ENCODE peak calls at places on chromosomes 13 and 19, in ten cellular contexts. K is adipocyte; V is SK-N-SH; I is pancreas; R is CD8-positive, alpha-beta T cell; Y is esophagus squamous epithelium; N is H1; B is ascending aorta; C is stomach; Q is CD8-positive, alpha-beta memory T cell. H is an unnamed sample.

GRCh38 chr19:4414144-4414799 is 11.8 kb downstream of the CHAF1A start:
- DNase-seq in K (peak; percentile 28), V (no peak), I (no peak), R (no peak), Y (no peak), N (no peak), B (no peak), C (no peak), Q (no peak), H (peak; percentile 41)

GRCh38 chr19:53849237-53849676 is 18.4 kb upstream of the MYADM start:
- DNase-seq in K (peak; percentile 29), V (no peak), I (no peak), R (no peak), Y (no peak), N (no peak), B (no peak), C (no peak), Q (no peak), H (no peak)

GRCh38 chr13:30346159-30346788 is 38.9 kb upstream of the KATNAL1 start:
- DNase-seq in K (no peak), V (no peak), I (no peak), R (peak; percentile 65), Y (no peak), N (no peak), B (no peak), C (peak; percentile 59), Q (peak; percentile 74), H (no peak)

GRCh38 chr13:19845758-19846157 is 17.7 kb downstream of the ZMYM5 start:
- DNase-seq in K (peak; percentile 93), V (peak; percentile 32), I (no peak), R (no peak), Y (no peak), N (no peak), B (no peak), C (no peak), Q (no peak), H (peak; percentile 98)

GRCh38 chr19:32543107-32543900 is 37.7 kb upstream of the PDCD5 start:
- DNase-seq in K (no peak), V (no peak), I (no peak), R (no peak), Y (no peak), N (no peak), B (no peak), C (no peak), Q (no peak), H (peak; percentile 2)

GRCh38 chr13:91659583-91660415 is 261.4 kb downstream of the GPC5 start:
- DNase-seq in K (no peak), V (no peak), I (no peak), R (no peak), Y (no peak), N (no peak), B (no peak), C (no peak), Q (no peak), H (no peak)

GRCh38 chr19:43798026-43798545 is 4.2 kb downstream of the LYPD5 start:
- DNase-seq in K (no peak), V (no peak), I (no peak), R (no peak), Y (no peak), N (no peak), B (no peak), C (no peak), Q (no peak), H (no peak)

GRCh38 chr19:47540748-47541147 is 25.9 kb upstream of the NAPA start:
- DNase-seq in K (peak; percentile 57), V (no peak), I (no peak), R (no peak), Y (no peak), N (no peak), B (no peak), C (no peak), Q (no peak), H (peak; percentile 11)

GRCh38 chr19:43966079-43966694 is 15.2 kb downstream of the ZNF221 start:
- DNase-seq in K (no peak), V (no peak), I (no peak), R (no peak), Y (no peak), N (no peak), B (no peak), C (no peak), Q (no peak), H (no peak)

GRCh38 chr19:39104104-39104708 is 20.0 kb downstream of the ACP7 start:
- DNase-seq in K (no peak), V (peak; percentile 58), I (no peak), R (no peak), Y (no peak), N (no peak), B (no peak), C (no peak), Q (no peak), H (no peak)

GRCh38 chr13:39565036-39565949 is 37.7 kb downstream of the LHFPL6 start:
- DNase-seq in K (peak; percentile 87), V (no peak), I (no peak), R (no peak), Y (no peak), N (no peak), B (no peak), C (no peak), Q (no peak), H (peak; percentile 87)

GRCh38 chr19:34353546-34353945 is 11.4 kb upstream of the GPI start:
- DNase-seq in K (no peak), V (no peak), I (no peak), R (no peak), Y (no peak), N (no peak), B (no peak), C (no peak), Q (no peak), H (no peak)
- H3K36me3 ChIP-seq in K (peaks cover 49% of the 10 kb centered on the region), V (peaks cover 7% of the 10 kb centered on the region), I (no peaks in the 10 kb centered on the region), R (no peaks in the 10 kb centered on the region), Y (peaks cover 25% of the 10 kb centered on the region), N (no peaks in the 10 kb centered on the region), B (peaks cover 55% of the 10 kb centered on the region), C (peaks cover 12% of the 10 kb centered on the region), Q (peaks cover 3% of the 10 kb centered on the region), H (peaks cover 3% of the 10 kb centered on the region)

GRCh38 chr19:1756264-1756663 is 3.0 kb downstream of the ONECUT3 start:
- DNase-seq in K (no peak), V (no peak), I (peak; percentile 30), R (no peak), Y (no peak), N (no peak), B (no peak), C (no peak), Q (no peak), H (no peak)
- H3K27me3 ChIP-seq in K (peaks cover 55% of the 10 kb centered on the region), V (peaks cover 86% of the 10 kb centered on the region), I (peaks cover 16% of the 10 kb centered on the region), R (peaks cover 46% of the 10 kb centered on the region), Y (peaks cover 100% of the 10 kb centered on the region), N (peaks cover 99% of the 10 kb centered on the region), B (peaks cover 43% of the 10 kb centered on the region), C (peaks cover 64% of the 10 kb centered on the region), Q (peaks cover 53% of the 10 kb centered on the region), H (peaks cover 57% of the 10 kb centered on the region)

GRCh38 chr19:1969176-1970002 is 28.4 kb downstream of the CSNK1G2 start:
- DNase-seq in K (no peak), V (no peak), I (no peak), R (no peak), Y (no peak), N (no peak), B (no peak), C (no peak), Q (no peak), H (no peak)

GRCh38 chr19:1970003-1970805 is 29.2 kb downstream of the CSNK1G2 start:
- DNase-seq in K (no peak), V (no peak), I (no peak), R (no peak), Y (no peak), N (no peak), B (no peak), C (no peak), Q (no peak), H (no peak)

GRCh38 chr19:1968279-1969175 is 27.6 kb downstream of the CSNK1G2 start:
- DNase-seq in K (no peak), V (peak; percentile 86), I (peak; percentile 70), R (no peak), Y (no peak), N (no peak), B (no peak), C (no peak), Q (no peak), H (no peak)

GRCh38 chr19:1970806-1971502 is 30.0 kb downstream of the CSNK1G2 start:
- DNase-seq in K (no peak), V (no peak), I (no peak), R (no peak), Y (no peak), N (no peak), B (no peak), C (no peak), Q (no peak), H (no peak)

GRCh38 chr19:1967087-1967608 is 26.2 kb downstream of the CSNK1G2 start:
- DNase-seq in K (no peak), V (no peak), I (peak; percentile 75), R (peak; percentile 36), Y (no peak), N (no peak), B (no peak), C (no peak), Q (peak; percentile 58), H (no peak)
- H3K4me3 ChIP-seq in K (no peak overlapping the region), V (no peak overlapping the region), I (no peak overlapping the region), R (no peak overlapping the region), Y (no peak overlapping the region), N (no peak overlapping the region), B (no peak overlapping the region), C (no peak overlapping the region), Q (peak overlapping the region; percentile 26), H (no peak overlapping the region)

GRCh38 chr19:14410054-14410774 is 8.9 kb downstream of the DDX39A start:
- DNase-seq in K (no peak), V (no peak), I (peak; percentile 74), R (peak; percentile 55), Y (no peak), N (no peak), B (no peak), C (no peak), Q (peak; percentile 81), H (no peak)

GRCh38 chr19:14409157-14410053 is 9.7 kb downstream of the DDX39A start:
- DNase-seq in K (no peak), V (no peak), I (no peak), R (no peak), Y (no peak), N (no peak), B (no peak), C (no peak), Q (peak; percentile 66), H (no peak)

GRCh38 chr19:14412436-14413071 is 6.6 kb downstream of the DDX39A start:
- DNase-seq in K (no peak), V (no peak), I (peak; percentile 74), R (no peak), Y (no peak), N (no peak), B (no peak), C (no peak), Q (no peak), H (no peak)

GRCh38 chr19:14411161-14411560 is 8.0 kb downstream of the DDX39A start:
- DNase-seq in K (no peak), V (no peak), I (no peak), R (no peak), Y (no peak), N (no peak), B (no peak), C (no peak), Q (no peak), H (no peak)

DNA sequence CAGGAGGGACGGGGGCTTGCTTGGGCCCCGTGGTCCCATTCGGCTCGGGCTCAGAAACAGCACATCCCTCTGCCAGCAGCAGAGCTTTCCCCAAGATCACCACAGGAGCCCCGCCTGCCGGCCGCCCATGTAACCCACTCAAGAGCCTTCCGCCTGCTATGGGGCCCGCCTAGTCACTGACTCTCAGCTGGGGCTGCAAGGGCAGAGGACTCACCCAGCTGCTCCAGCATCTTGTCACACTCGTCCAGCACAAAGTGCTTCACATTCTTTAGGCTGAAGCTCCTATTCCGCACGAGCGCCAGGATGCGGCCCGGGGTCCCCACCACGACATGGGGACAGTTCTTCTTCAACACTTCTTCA is 8.4 kb downstream of the DDX39A start:
- DNase-seq in K (no peak), V (no peak), I (no peak), R (no peak), Y (no peak), N (no peak), B (no peak), C (no peak), Q (peak; percentile 58), H (no peak)
- H3K36me3 ChIP-seq in K (peaks cover 70% of the 10 kb centered on the region), V (peaks cover 52% of the 10 kb centered on the region), I (peaks cover 37% of the 10 kb centered on the region), R (peaks cover 70% of the 10 kb centered on the region), Y (peaks cover 56% of the 10 kb centered on the region), N (peaks cover 40% of the 10 kb centered on the region), B (peaks cover 68% of the 10 kb centered on the region), C (peaks cover 66% of the 10 kb centered on the region), Q (peaks cover 76% of the 10 kb centered on the region), H (peaks cover 40% of the 10 kb centered on the region)